ENCODE peak calls at places on chromosomes 3 and 15, in four cellular contexts. N is CD8-positive, alpha-beta memory T cell; U is bronchial epithelial cell; W is left ventricle myocardium inferior. H is an unnamed sample. For H3K36me3, the result is how much of the 10 kb centered on the place peaks cover.

GRCh38 chr15:98123834-98124233 is 163.3 kb downstream of the ARRDC4 start:
- DNase-seq in N (no peak), U (peak), W (no peak), H (no peak)

GRCh38 chr3:122975163-122975923 is 52.2 kb downstream of the SEMA5B start:
- DNase-seq in W (no peak), U (peak), N (peak), H (peak)

GRCh38 chr3:27576171-27576570 is 92.0 kb upstream of the SLC4A7 start:
- DNase-seq in N (no peak), W (no peak), U (no peak), H (no peak)

GRCh38 chr15:89334510-89335288 is at the start of gene POLG:
- DNase-seq in U (peak), W (peak), N (peak), H (peak)

GRCh38 chr3:195269375-195270078 is 1.4 kb downstream of the XXYLT1 start:
- DNase-seq in W (no peak), N (no peak), U (no peak), H (no peak)

GRCh38 chr15:100372695-100373036 is 30.9 kb upstream of the ADAMTS17 start:
- DNase-seq in W (no peak), U (no peak), N (no peak), H (no peak)

GRCh38 chr15:42090375-42090774 is 4.0 kb downstream of the PLA2G4D start:
- DNase-seq in W (no peak), N (no peak), U (no peak), H (peak)

GRCh38 chr15:60390931-60391501 is 6.8 kb downstream of the ANXA2 start:
- DNase-seq in N (no peak), U (peak), W (no peak), H (no peak)

GRCh38 chr3:133944641-133945441 is 49.2 kb upstream of the RAB6B start:
- DNase-seq in U (peak), W (peak), N (no peak), H (no peak)

GRCh38 chr3:101762041-101762646 is 16.9 kb upstream of the NXPE3 start:
- DNase-seq in N (no peak), W (no peak), U (peak), H (no peak)

GRCh38 chr15:99504071-99504822 is 61.5 kb upstream of the MEF2A start:
- DNase-seq in N (no peak), W (no peak), U (no peak), H (no peak)

GRCh38 chr3:195809291-195809785 is 2.4 kb downstream of the MUC4 start:
- DNase-seq in N (no peak), W (no peak), U (no peak), H (peak)

GRCh38 chr3:51985971-51986947 is 2.9 kb downstream of the ACY1 start:
- DNase-seq in U (no peak), W (no peak), N (no peak), H (no peak)

GRCh38 chr3:114606336-114606735 is 312.5 kb downstream of the TIGIT start:
- DNase-seq in U (no peak), N (no peak), W (no peak), H (no peak)

GRCh38 chr15:78944669-78945407 is at the start of gene CTSH:
- DNase-seq in N (peak), W (peak), U (no peak), H (peak)

GRCh38 chr3:127085576-127085975 is 102.7 kb downstream of the PLXNA1 start:
- DNase-seq in W (no peak), U (no peak), N (no peak), H (no peak)

GRCh38 chr15:87461621-87462020 is 794.9 kb downstream of the NTRK3 start:
- DNase-seq in U (no peak), W (no peak), N (no peak), H (no peak)

GRCh38 chr3:35678552-35679220 is 39.4 kb downstream of the ARPP21 start:
- DNase-seq in U (no peak), W (no peak), N (no peak), H (no peak)

GRCh38 chr15:88301311-88301710 is 44.8 kb upstream of the NTRK3 start:
- DNase-seq in W (no peak), N (no peak), U (no peak), H (peak)

GRCh38 chr3:31105438-31106077 is 211.1 kb upstream of the GADL1 start:
- DNase-seq in W (no peak), N (no peak), U (peak), H (no peak)

GRCh38 chr15:100980410-100981046 is 61.4 kb downstream of the LRRK1 start:
- DNase-seq in N (no peak), U (no peak), W (no peak), H (no peak)

GRCh38 chr3:4823986-4824947 is 155.0 kb upstream of the BHLHE40 start:
- DNase-seq in N (no peak), W (no peak), U (no peak), H (no peak)

GRCh38 chr3:126557761-126558160 is 971 bp downstream of the C3orf22 start:
- DNase-seq in N (no peak), U (no peak), W (no peak), H (peak)

GRCh38 chr3:187741403-187742350 is 3.6 kb downstream of the BCL6 start:
- DNase-seq in W (peak), N (peak), U (peak), H (peak)

GRCh38 chr3:20905210-20905805 is 719.3 kb upstream of the SGO1 start:
- DNase-seq in N (no peak), W (no peak), U (peak), H (no peak)

GRCh38 chr15:84924074-84924700 is 39.7 kb downstream of the SLC28A1 start:
- DNase-seq in N (no peak), U (no peak), W (no peak), H (no peak)

GRCh38 chr3:108548304-108548703 is 37.9 kb upstream of the MYH15 start:
- DNase-seq in U (peak), N (no peak), W (no peak), H (no peak)

GRCh38 chr3:30273304-30274072 is 332.9 kb upstream of the TGFBR2 start:
- DNase-seq in W (no peak), N (no peak), U (no peak), H (no peak)

GRCh38 chr3:73592154-73592877 is 32.4 kb downstream of the PDZRN3 start:
- DNase-seq in W (no peak), U (no peak), N (no peak), H (peak)

GRCh38 chr15:75815811-75816719 is 27.2 kb upstream of the UBE2Q2 start:
- DNase-seq in N (no peak), W (no peak), U (peak), H (no peak)

GRCh38 chr3:168165390-168166269 is 69.9 kb upstream of the GOLIM4 start:
- DNase-seq in N (peak), U (peak), W (no peak), H (peak)

GRCh38 chr15:85141601-85142185 is 160.0 kb downstream of the PDE8A start:
- DNase-seq in W (no peak), N (no peak), U (peak), H (no peak)

GRCh38 chr3:107826727-107827126 is 264.1 kb downstream of the CD47 start:
- DNase-seq in N (no peak), U (no peak), W (no peak), H (no peak)

GRCh38 chr15:67180035-67180434 is 74.4 kb downstream of the AAGAB start:
- DNase-seq in N (no peak), W (no peak), U (no peak), H (no peak)

GRCh38 chr15:67179411-67179995 is 75.0 kb downstream of the AAGAB start:
- DNase-seq in U (no peak), W (no peak), N (no peak), H (no peak)

GRCh38 chr15:67180514-67181191 is 73.8 kb downstream of the AAGAB start:
- DNase-seq in W (no peak), U (no peak), N (no peak), H (peak)

GRCh38 chr15:67183443-67184169 is 70.9 kb downstream of the AAGAB start:
- DNase-seq in U (no peak), W (no peak), N (no peak), H (peak)

GRCh38 chr15:67181221-67181639 is 73.2 kb downstream of the AAGAB start:
- DNase-seq in N (no peak), W (no peak), U (no peak), H (no peak)
- H3K36me3 ChIP-seq in N (under half), W (under half), U (under half), H (under half)

GRCh38 chr3:48420561-48420960 is 9.3 kb downstream of the PLXNB1 start:
- DNase-seq in N (no peak), U (no peak), W (no peak), H (no peak)

GRCh38 chr3:48419149-48419548 is 10.7 kb downstream of the PLXNB1 start:
- DNase-seq in N (no peak), U (no peak), W (no peak), H (no peak)

GRCh38 chr3:48418140-48418539 is 11.7 kb downstream of the PLXNB1 start:
- DNase-seq in W (no peak), N (no peak), U (no peak), H (no peak)

GRCh38 chr3:48418651-48419050 is 11.2 kb downstream of the PLXNB1 start:
- DNase-seq in U (no peak), W (no peak), N (no peak), H (no peak)

GRCh38 chr3:48419597-48419996 is 10.3 kb downstream of the PLXNB1 start:
- DNase-seq in W (no peak), U (no peak), N (no peak), H (no peak)
- H3K36me3 ChIP-seq in W (half or more), U (half or more), N (under half), H (under half)

GRCh38 chr3:128917291-128917690 is 37.9 kb downstream of the ACAD9 start:
- DNase-seq in U (no peak), W (no peak), N (no peak), H (no peak)
- H3K36me3 ChIP-seq in U (under half), W (under half), N (under half), H (under half)

GRCh38 chr3:71045917-71046282 is 537.6 kb downstream of the FOXP1 start:
- DNase-seq in N (no peak), U (no peak), W (no peak), H (no peak)
- H3K36me3 ChIP-seq in N (under half), U (under half), W (half or more), H (under half)

GRCh38 chr15:70049115-70049514 is 48.6 kb downstream of the TLE3 start:
- DNase-seq in U (no peak), W (no peak), N (no peak), H (peak)
- H3K36me3 ChIP-seq in U (under half), W (under half), N (under half), H (under half)

DNA sequence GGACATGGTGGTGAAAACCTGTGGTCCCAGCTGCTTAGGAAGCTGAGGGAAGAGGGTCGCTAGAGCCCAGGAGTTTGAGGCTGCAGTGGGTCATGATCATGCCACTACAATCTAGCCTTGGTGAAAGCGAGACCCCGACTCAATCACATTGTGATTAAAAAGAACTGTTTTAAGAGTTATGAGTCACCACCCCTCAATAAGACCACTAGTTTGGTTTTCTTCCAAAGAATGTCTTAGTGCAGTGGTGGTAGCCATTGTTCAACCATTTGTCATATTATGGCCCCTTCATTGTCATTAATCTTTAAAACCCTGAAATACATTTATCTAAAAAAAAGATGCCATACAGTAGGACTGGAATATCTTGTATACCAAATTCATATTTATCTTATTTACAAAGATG is 48.8 kb downstream of the BLM start:
- DNase-seq in U (no peak), N (no peak), W (no peak), H (no peak)
- H3K36me3 ChIP-seq in U (under half), N (under half), W (under half), H (under half)